ENCODE peak calls at places on chromosomes 4 and X, in ten cellular contexts. W, D, V, Q, O, X, S, E, Z and P are unnamed samples.

GRCh38 chrX:698246-698645 is 67.7 kb downstream of the SHOX start:
- DNase-seq in Q (no peak), W (no peak), D (no peak), S (no peak), Z (peak; percentile 79), V (no peak), O (no peak), E (no peak), X (no peak), P (no peak)

GRCh38 chr4:7917669-7918068 is 22.0 kb downstream of the AFAP1 start:
- DNase-seq in O (no peak), W (no peak), S (no peak), Q (no peak), X (no peak), E (no peak), Z (no peak), D (no peak), V (no peak), P (no peak)

GRCh38 chrX:131985526-131986049 is 37.5 kb upstream of the STK26 start:
- DNase-seq in Z (no peak), S (no peak), V (no peak), E (no peak), Q (peak; percentile 80), X (no peak), O (no peak), D (no peak), W (no peak), P (no peak)

GRCh38 chr4:151031831-151032605 is 16.9 kb upstream of the LRBA start:
- DNase-seq in S (peak; percentile 21), Q (peak; percentile 85), W (peak; percentile 46), E (peak; percentile 56), O (no peak), D (no peak), Z (peak; percentile 38), X (no peak), V (no peak), P (no peak)

GRCh38 chr4:1986578-1987210 is 22.1 kb downstream of the NELFA start:
- DNase-seq in D (no peak), X (no peak), W (no peak), S (no peak), Z (no peak), O (no peak), V (no peak), Q (no peak), E (no peak), P (no peak)

GRCh38 chrX:49930046-49930445 is 7.7 kb downstream of the CLCN5 start:
- DNase-seq in V (no peak), O (no peak), X (no peak), Q (no peak), E (peak; percentile 33), D (no peak), Z (peak; percentile 67), W (peak; percentile 53), S (peak; percentile 46), P (no peak)

GRCh38 chr4:182142146-182143085 is 100.8 kb upstream of the TENM3 start:
- DNase-seq in W (peak; percentile 58), X (peak; percentile 32), Z (peak; percentile 62), O (peak; percentile 50), E (peak; percentile 26), S (peak; percentile 30), D (no peak), V (peak; percentile 31), Q (no peak), P (no peak)

GRCh38 chrX:24023972-24024664 is 2.9 kb downstream of the KLHL15 start:
- DNase-seq in O (no peak), X (no peak), D (no peak), V (no peak), E (peak; percentile 25), Z (no peak), W (peak; percentile 22), Q (peak; percentile 55), S (peak; percentile 40), P (no peak)

GRCh38 chrX:15816453-15816838 is 26.2 kb downstream of the ZRSR2 start:
- DNase-seq in V (no peak), X (no peak), Q (no peak), W (no peak), E (peak; percentile 7), S (no peak), D (no peak), O (no peak), Z (peak; percentile 29), P (no peak)

GRCh38 chrX:15816886-15817285 is 26.6 kb downstream of the ZRSR2 start:
- DNase-seq in D (no peak), W (peak; percentile 31), V (no peak), Z (peak; percentile 9), Q (no peak), S (peak; percentile 13), E (no peak), O (no peak), X (no peak), P (no peak)

GRCh38 chrX:15812212-15812938 is 22.1 kb downstream of the ZRSR2 start:
- DNase-seq in D (no peak), Q (no peak), Z (no peak), E (no peak), W (no peak), O (no peak), V (no peak), S (no peak), X (no peak), P (no peak)

GRCh38 chrX:15814811-15815210 is 24.5 kb downstream of the ZRSR2 start:
- DNase-seq in Z (no peak), S (no peak), Q (no peak), W (no peak), X (no peak), E (no peak), O (no peak), V (no peak), D (no peak), P (no peak)

GRCh38 chrX:15815779-15816452 is 25.6 kb downstream of the ZRSR2 start:
- DNase-seq in W (peak; percentile 28), E (peak; percentile 23), V (peak; percentile 8), D (peak; percentile 12), O (no peak), Q (peak; percentile 30), X (no peak), S (no peak), Z (peak; percentile 38), P (no peak)
- TF ChIP-seq CTCF in W (peak; percentile 32), E (peak; percentile 29), V (peak; percentile 62), D (peak; percentile 18), O (no peak), Q (peak; percentile 31), X (peak; percentile 62), S (peak; percentile 34), Z (peak; percentile 46), P (no peak)

DNA sequence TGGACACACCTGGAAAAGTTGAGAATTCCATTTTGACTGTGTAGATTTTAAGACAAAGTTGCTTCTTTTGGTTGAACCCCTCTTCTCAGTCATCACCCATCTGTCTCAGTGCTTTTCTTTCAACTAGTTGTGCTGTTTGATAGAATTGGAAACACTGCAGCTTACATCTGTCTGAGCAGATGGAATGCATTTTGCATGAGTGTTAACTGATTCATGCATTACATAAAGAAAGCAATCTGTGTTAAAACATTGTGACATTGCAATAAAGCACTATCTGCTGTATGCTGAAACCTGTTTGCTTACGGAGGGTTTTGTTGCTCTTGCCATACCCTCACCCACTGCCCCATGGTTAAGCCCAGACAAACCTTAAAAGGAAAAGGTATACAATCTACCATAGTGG is 47.3 kb downstream of the NRK start:
- DNase-seq in X (no peak), Z (no peak), O (no peak), W (peak; percentile 16), D (no peak), S (no peak), E (no peak), Q (no peak), V (no peak), P (no peak)
- TF ChIP-seq CTCF in X (no peak), Z (no peak), O (no peak), W (no peak), D (no peak), S (no peak), E (no peak), Q (no peak), V (no peak), P (no peak)

GRCh38 chrX:7147978-7148824 is at the start of gene PUDP:
- DNase-seq in X (peak; percentile 91), D (peak; percentile 92), Q (peak; percentile 86), W (peak; percentile 82), E (peak; percentile 86), V (peak; percentile 85), Z (peak; percentile 66), O (peak; percentile 61), S (peak; percentile 79), P (peak; percentile 36)
- TF ChIP-seq CTCF in X (peak; percentile 16), D (no peak), Q (no peak), W (no peak), E (peak; percentile 38), V (peak; percentile 46), Z (peak; percentile 35), O (peak; percentile 9), S (no peak), P (no peak)

GRCh38 chr4:44725166-44725565 is 1.2 kb downstream of the GNPDA2 start:
- DNase-seq in X (no peak), E (peak; percentile 32), Q (no peak), W (no peak), V (no peak), Z (peak; percentile 15), O (no peak), S (peak; percentile 2), D (no peak), P (no peak)

GRCh38 chr4:44722001-44722400 is 4.4 kb downstream of the GNPDA2 start:
- DNase-seq in V (no peak), D (no peak), X (no peak), S (no peak), E (no peak), Z (no peak), Q (no peak), O (no peak), W (no peak), P (no peak)

GRCh38 chr4:44727471-44727870 is 1.1 kb upstream of the GNPDA2 start:
- DNase-seq in V (no peak), D (no peak), Z (no peak), E (no peak), O (no peak), Q (no peak), W (no peak), X (no peak), S (no peak), P (no peak)

DNA sequence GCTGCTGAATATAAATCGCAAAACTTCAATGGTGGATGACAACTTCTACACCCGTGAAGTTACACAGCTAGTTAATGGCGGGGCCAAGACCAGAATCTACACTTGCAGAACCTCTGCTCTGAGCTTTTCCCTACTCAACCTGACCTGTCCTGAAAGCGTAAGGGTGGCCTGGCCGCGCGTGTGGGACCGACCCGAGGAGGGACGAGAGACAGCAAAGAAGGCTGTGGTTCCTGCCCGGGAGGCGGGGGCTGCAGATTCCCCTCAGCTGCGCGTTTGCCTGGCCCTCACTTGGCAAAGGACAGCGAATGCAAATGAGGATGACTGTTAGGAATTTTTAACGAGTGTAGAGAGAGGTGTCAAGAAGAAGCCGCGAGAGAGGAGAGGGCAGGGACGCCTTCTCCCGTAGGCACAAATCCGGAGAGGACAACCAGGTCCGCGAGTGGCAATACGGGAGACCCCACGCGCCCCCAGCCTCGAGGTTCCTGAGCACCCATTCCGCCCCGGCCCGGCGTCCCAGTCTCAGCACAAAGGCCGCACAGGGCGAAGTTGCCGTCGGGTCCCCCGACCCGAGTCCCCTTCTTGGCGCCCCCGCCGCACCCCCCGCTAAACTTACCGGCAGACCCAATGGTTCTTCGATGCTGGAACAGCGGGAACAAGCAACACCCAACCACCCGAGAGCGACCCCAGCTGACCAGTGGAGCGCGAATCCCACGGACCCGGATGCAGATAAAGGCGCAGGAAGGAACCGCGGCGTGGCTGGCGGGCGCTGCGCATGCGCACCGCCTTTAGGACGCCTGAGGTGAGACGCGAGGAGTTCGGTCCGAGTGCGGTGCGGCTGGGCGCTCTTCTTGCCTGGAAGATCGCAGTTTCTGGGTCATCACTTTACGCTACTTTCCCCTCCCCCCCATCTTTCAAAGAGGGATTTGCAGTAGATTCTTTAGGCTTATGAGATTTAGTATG is at the start of gene GNPDA2:
- DNase-seq in O (peak; percentile 84), E (peak; percentile 90), Z (peak; percentile 85), X (peak; percentile 78), Q (peak; percentile 95), W (peak; percentile 94), V (peak; percentile 77), D (peak; percentile 90), S (peak; percentile 90), P (peak; percentile 55)
- TF ChIP-seq CTCF in O (peak; percentile 40), E (peak; percentile 27), Z (peak; percentile 39), X (peak; percentile 27), Q (peak; percentile 30), W (peak; percentile 38), V (no peak), D (peak; percentile 21), S (peak; percentile 25), P (peak; percentile 36)